ENCODE peak calls at places on chromosomes 7 and 10, in nine cellular contexts. X, F, C, V, B, P, N, T and U are unnamed samples.
A peak's percentile ranks its signal among the peaks of the same experiment; 100 is the strongest.

GRCh38 chr7:128885370-128886187 is 22.9 kb downstream of the ATP6V1F start:
- DNase-seq in X (no peak), F (no peak), C (no peak), V (no peak), B (no peak), P (no peak), N (no peak), T (no peak), U (no peak)

GRCh38 chr7:92255308-92255707 is 9.5 kb downstream of the ANKIB1 start:
- DNase-seq in X (peak; percentile 41), F (no peak), C (no peak), V (no peak), B (peak; percentile 54), P (peak; percentile 40), N (no peak), T (no peak), U (peak; percentile 87)

GRCh38 chr10:60310746-60311145 is 78.9 kb downstream of the ANK3 start:
- DNase-seq in X (no peak), F (no peak), C (no peak), V (no peak), B (no peak), P (no peak), N (no peak), T (no peak), U (no peak)

GRCh38 chr7:106056513-106057203 is 55.5 kb downstream of the SYPL1 start:
- DNase-seq in X (peak; percentile 26), F (peak; percentile 88), C (peak; percentile 77), V (peak; percentile 81), B (peak; percentile 73), P (peak; percentile 87), N (peak; percentile 86), T (peak; percentile 57), U (peak; percentile 60)

GRCh38 chr7:2116086-2116810 is 116.5 kb downstream of the MAD1L1 start:
- DNase-seq in X (no peak), F (no peak), C (no peak), V (no peak), B (no peak), P (no peak), N (no peak), T (peak; percentile 75), U (no peak)

GRCh38 chr7:115747174-115747573 is 283.4 kb downstream of the TFEC start:
- DNase-seq in X (no peak), F (no peak), C (no peak), V (no peak), B (peak; percentile 4), P (no peak), N (peak; percentile 55), T (no peak), U (no peak)

GRCh38 chr10:95295031-95295755 is 4.4 kb upstream of the PDLIM1 start:
- DNase-seq in X (no peak), F (peak; percentile 89), C (no peak), V (peak; percentile 64), B (peak; percentile 70), P (peak; percentile 43), N (peak; percentile 99), T (no peak), U (no peak)

GRCh38 chr7:133115596-133115995 is 33.7 kb upstream of the CHCHD3 start:
- DNase-seq in X (no peak), F (no peak), C (no peak), V (no peak), B (no peak), P (no peak), N (no peak), T (no peak), U (no peak)

GRCh38 chr10:3046941-3047621 is 20.3 kb upstream of the PFKP start:
- DNase-seq in X (no peak), F (peak; percentile 87), C (no peak), V (no peak), B (no peak), P (no peak), N (no peak), T (no peak), U (no peak)

GRCh38 chr10:117553171-117553814 is 10.7 kb downstream of the EMX2 start:
- DNase-seq in X (no peak), F (peak; percentile 84), C (no peak), V (no peak), B (peak; percentile 36), P (no peak), N (no peak), T (no peak), U (no peak)

GRCh38 chr10:116849271-116850057 is at the start of gene ENO4:
- DNase-seq in X (peak; percentile 51), F (peak; percentile 93), C (peak; percentile 89), V (peak; percentile 92), B (peak; percentile 82), P (peak; percentile 82), N (peak; percentile 60), T (peak; percentile 90), U (peak; percentile 78)

GRCh38 chr7:2094454-2095039 is 138.2 kb downstream of the MAD1L1 start:
- DNase-seq in X (no peak), F (no peak), C (no peak), V (no peak), B (no peak), P (no peak), N (no peak), T (no peak), U (no peak)

GRCh38 chr10:78588194-78588811 is 480.5 kb upstream of the ZMIZ1 start:
- DNase-seq in X (peak; percentile 80), F (no peak), C (no peak), V (peak; percentile 66), B (peak; percentile 89), P (no peak), N (no peak), T (no peak), U (peak; percentile 67)

GRCh38 chr10:32982293-32982709 is 24.3 kb upstream of the ITGB1 start:
- DNase-seq in X (peak; percentile 74), F (no peak), C (peak; percentile 93), V (peak; percentile 19), B (peak; percentile 92), P (no peak), N (no peak), T (no peak), U (peak; percentile 65)

GRCh38 chr10:102235598-102235920 is 5.8 kb downstream of the PITX3 start:
- DNase-seq in X (no peak), F (no peak), C (peak; percentile 50), V (no peak), B (no peak), P (no peak), N (no peak), T (no peak), U (no peak)

GRCh38 chr7:31887006-31887405 is 183.2 kb downstream of the PDE1C start:
- DNase-seq in X (no peak), F (no peak), C (no peak), V (no peak), B (no peak), P (no peak), N (no peak), T (no peak), U (peak; percentile 6)

GRCh38 chr7:139034855-139035587 is 821 bp downstream of the ZC3HAV1L start:
- DNase-seq in X (no peak), F (no peak), C (peak; percentile 58), V (peak; percentile 49), B (peak; percentile 49), P (peak; percentile 50), N (peak; percentile 57), T (no peak), U (no peak)

GRCh38 chr10:25565570-25565969 is 368.5 kb upstream of the MYO3A start:
- DNase-seq in X (no peak), F (no peak), C (no peak), V (no peak), B (no peak), P (no peak), N (no peak), T (no peak), U (no peak)

GRCh38 chr10:132066186-132066585 is 440 bp downstream of the JAKMIP3 start:
- DNase-seq in X (no peak), F (no peak), C (no peak), V (no peak), B (no peak), P (no peak), N (no peak), T (no peak), U (no peak)

GRCh38 chr10:87619705-87620104 is 40.0 kb upstream of the PAPSS2 start:
- DNase-seq in X (peak; percentile 34), F (no peak), C (peak; percentile 19), V (no peak), B (peak; percentile 69), P (no peak), N (no peak), T (no peak), U (no peak)

GRCh38 chr7:106029941-106030340 is 66.9 kb downstream of the CDHR3 start:
- DNase-seq in X (no peak), F (no peak), C (no peak), V (no peak), B (no peak), P (no peak), N (no peak), T (no peak), U (no peak)

DNA sequence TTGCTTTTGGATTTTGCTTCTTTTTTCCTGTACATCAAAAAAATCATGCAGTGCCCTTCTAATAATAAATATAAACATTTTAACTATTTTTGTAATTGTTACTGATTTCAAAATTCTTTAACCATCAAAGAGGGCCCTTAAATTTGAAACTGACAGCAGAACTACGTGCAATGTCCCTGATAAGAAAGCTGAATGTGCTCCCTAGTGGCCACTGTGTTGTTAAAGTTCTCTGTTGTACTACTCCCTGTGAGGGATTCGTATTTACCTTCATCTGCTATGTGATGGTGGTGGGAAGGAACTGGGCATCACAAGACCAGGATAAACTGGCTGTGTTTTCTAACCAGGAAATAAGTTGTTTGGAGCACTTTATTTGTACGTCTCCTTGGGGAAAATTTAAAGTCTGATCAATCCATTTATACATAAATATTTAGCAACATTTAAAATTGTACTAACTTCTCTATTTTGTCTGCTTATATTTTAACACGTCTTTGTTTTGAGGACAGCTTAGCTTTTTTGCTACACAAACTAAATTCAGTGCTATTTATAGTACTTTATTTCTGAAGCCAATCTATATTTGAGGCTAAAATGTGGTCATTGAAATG is 322.4 kb downstream of the HGF start:
- DNase-seq in X (peak; percentile 15), F (no peak), C (peak; percentile 83), V (peak; percentile 69), B (peak; percentile 68), P (no peak), N (peak; percentile 11), T (peak; percentile 47), U (peak; percentile 60)
- TF ChIP-seq CTCF in X (peak; percentile 69), F (no peak), C (peak; percentile 75), V (peak; percentile 70), B (peak; percentile 73), P (peak; percentile 14), N (no peak), T (peak; percentile 55), U (peak; percentile 64)

GRCh38 chr7:158704524-158705233 is at the start of gene NCAPG2:
- DNase-seq in X (peak; percentile 95), F (peak; percentile 100), C (peak; percentile 98), V (peak; percentile 100), B (peak; percentile 99), P (peak; percentile 98), N (peak; percentile 99), T (peak; percentile 95), U (peak; percentile 90)
- TF ChIP-seq CTCF in X (peak; percentile 6), F (peak; percentile 27), C (no peak), V (no peak), B (no peak), P (peak; percentile 52), N (no peak), T (no peak), U (peak; percentile 21)

GRCh38 chr10:133275683-133276092 is 980 bp downstream of the ADAM8 start:
- DNase-seq in X (no peak), F (peak; percentile 71), C (no peak), V (no peak), B (peak; percentile 7), P (no peak), N (peak; percentile 68), T (no peak), U (no peak)
- TF ChIP-seq CTCF in X (no peak), F (no peak), C (no peak), V (no peak), B (no peak), P (no peak), N (peak; percentile 58), T (no peak), U (no peak)

GRCh38 chr10:74991435-74991834 is 120.0 kb upstream of the SAMD8 start:
- DNase-seq in X (no peak), F (no peak), C (peak; percentile 70), V (peak; percentile 30), B (no peak), P (no peak), N (peak; percentile 64), T (peak; percentile 50), U (no peak)
- TF ChIP-seq CTCF in X (peak; percentile 29), F (no peak), C (peak; percentile 23), V (peak; percentile 31), B (peak; percentile 55), P (peak; percentile 23), N (peak; percentile 37), T (no peak), U (peak; percentile 31)